ENCODE peak calls at places on chromosome 5, in four cellular contexts. Z, B, O and N are unnamed samples.

GRCh38 chr5:103829585-103829984 is 267.0 kb upstream of the NUDT12 start:
- DNase-seq in Z (no peak), B (no peak), O (no peak), N (no peak)

GRCh38 chr5:136427421-136427820 is 62.1 kb upstream of the TRPC7 start:
- DNase-seq in Z (no peak), B (no peak), O (no peak), N (no peak)

GRCh38 chr5:118653926-118654325 is 334.4 kb downstream of the DTWD2 start:
- DNase-seq in Z (no peak), B (no peak), O (no peak), N (no peak)

GRCh38 chr5:176716320-176716719 is 69.0 kb downstream of the TSPAN17 start:
- DNase-seq in Z (peak), B (peak), O (no peak), N (no peak)

GRCh38 chr5:142315231-142315900 is 9.5 kb downstream of the SPRY4 start:
- DNase-seq in Z (no peak), B (no peak), O (no peak), N (no peak)

GRCh38 chr5:60299944-60300343 is 400.0 kb downstream of the DEPDC1B start:
- DNase-seq in Z (no peak), B (no peak), O (no peak), N (no peak)

GRCh38 chr5:161009194-161009593 is 157.2 kb upstream of the ATP10B start:
- DNase-seq in Z (no peak), B (no peak), O (no peak), N (no peak)

GRCh38 chr5:180467989-180468731 is 26.0 kb upstream of the CNOT6 start:
- DNase-seq in Z (no peak), B (no peak), O (no peak), N (no peak)

GRCh38 chr5:38719403-38719802 is 126.4 kb upstream of the OSMR start:
- DNase-seq in Z (no peak), B (no peak), O (no peak), N (no peak)

GRCh38 chr5:111667128-111667756 is 89.8 kb downstream of the NREP start:
- DNase-seq in Z (no peak), B (no peak), O (no peak), N (no peak)

GRCh38 chr5:89120719-89121118 is 237.7 kb upstream of the MEF2C start:
- DNase-seq in Z (no peak), B (peak), O (no peak), N (no peak)

GRCh38 chr5:32174011-32174866 is at the start of gene GOLPH3:
- DNase-seq in Z (peak), B (peak), O (peak), N (peak)

GRCh38 chr5:96978812-96979449 is 43.1 kb downstream of the LNPEP start:
- DNase-seq in Z (no peak), B (no peak), O (no peak), N (no peak)

GRCh38 chr5:115895821-115896220 is 54.1 kb downstream of the AP3S1 start:
- DNase-seq in Z (no peak), B (no peak), O (no peak), N (no peak)

GRCh38 chr5:167582916-167583315 is 708.5 kb upstream of the WWC1 start:
- DNase-seq in Z (no peak), B (peak), O (no peak), N (no peak)

GRCh38 chr5:86666981-86667380 is 49.2 kb downstream of the COX7C start:
- DNase-seq in Z (no peak), B (no peak), O (no peak), N (no peak)

GRCh38 chr5:116289276-116289675 is 204.5 kb downstream of the COMMD10 start:
- DNase-seq in Z (no peak), B (no peak), O (no peak), N (no peak)

GRCh38 chr5:71925608-71926091 is 181.6 kb upstream of the MAP1B start:
- DNase-seq in Z (no peak), B (peak), O (no peak), N (no peak)

GRCh38 chr5:123273984-123274383 is 149.2 kb downstream of the CEP120 start:
- DNase-seq in Z (no peak), B (no peak), O (no peak), N (no peak)

GRCh38 chr5:128193676-128194390 is 110.3 kb downstream of the SLC12A2 start:
- DNase-seq in Z (no peak), B (no peak), O (no peak), N (no peak)

GRCh38 chr5:90518666-90519065 is 10.7 kb downstream of the LYSMD3 start:
- DNase-seq in Z (no peak), B (no peak), O (no peak), N (no peak)

GRCh38 chr5:91849069-91849468 is 466.0 kb upstream of the ARRDC3 start:
- DNase-seq in Z (no peak), B (no peak), O (no peak), N (no peak)

GRCh38 chr5:140381351-140381750 is 20.3 kb upstream of the ANKHD1 start:
- DNase-seq in Z (no peak), B (no peak), O (no peak), N (no peak)
- H3K27ac ChIP-seq in Z (no peak), B (no peak), O (no peak), N (no peak)

GRCh38 chr5:174523311-174524159 is 200.8 kb upstream of the MSX2 start:
- DNase-seq in Z (no peak), B (no peak), O (no peak), N (no peak)

GRCh38 chr5:174522641-174523260 is 201.6 kb upstream of the MSX2 start:
- DNase-seq in Z (no peak), B (no peak), O (no peak), N (no peak)

GRCh38 chr5:174516741-174517140 is 207.6 kb upstream of the MSX2 start:
- DNase-seq in Z (no peak), B (no peak), O (no peak), N (no peak)

GRCh38 chr5:174518512-174518911 is 205.9 kb upstream of the MSX2 start:
- DNase-seq in Z (no peak), B (no peak), O (no peak), N (no peak)

DNA sequence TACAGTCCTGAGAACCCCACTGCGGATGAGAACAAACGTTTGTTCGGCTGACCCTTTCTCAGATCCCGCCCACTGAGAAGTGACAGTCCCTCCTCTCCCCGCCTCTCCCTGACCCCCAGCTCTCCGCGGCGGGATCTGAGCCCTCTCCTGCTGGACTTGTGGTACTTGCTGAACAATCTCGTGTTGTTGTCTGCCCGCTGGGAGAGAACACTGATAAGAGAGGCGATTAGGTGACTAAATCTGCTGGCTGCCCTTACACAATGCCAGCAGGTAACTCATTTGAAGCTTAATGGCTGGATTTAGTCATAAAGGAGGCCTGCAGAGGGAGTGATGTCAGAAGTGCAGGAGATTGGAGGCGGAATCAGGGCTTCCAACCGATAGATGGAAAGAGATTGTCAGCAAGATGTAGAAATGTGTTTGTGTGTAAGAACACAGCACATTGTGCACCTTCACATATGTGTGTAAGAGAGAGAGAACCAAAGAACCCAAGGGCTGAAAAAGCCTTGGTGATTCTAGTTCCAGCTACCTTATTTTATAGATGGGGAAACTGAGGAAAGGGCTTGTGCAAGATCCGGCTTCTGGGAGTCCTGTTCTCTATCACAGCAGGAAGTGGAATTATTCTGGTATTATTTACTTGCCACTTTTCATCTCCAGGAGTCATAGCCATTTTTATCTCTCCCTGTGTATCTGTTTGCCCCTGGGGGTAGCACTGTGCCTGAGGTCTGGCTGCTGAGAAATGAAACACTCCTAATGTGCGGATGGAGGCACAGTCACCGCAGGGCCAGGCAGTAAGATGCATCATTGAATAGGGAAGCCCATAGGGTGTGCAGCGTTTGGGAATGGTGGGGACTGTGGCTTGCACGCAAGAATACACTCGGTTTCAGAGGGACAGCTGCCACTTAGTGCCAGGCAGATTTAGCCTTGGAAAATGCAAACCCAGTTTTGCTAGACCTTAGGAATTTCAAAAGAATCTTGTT is 203.7 kb upstream of the MSX2 start:
- DNase-seq in Z (peak), B (no peak), O (no peak), N (no peak)
- H3K27ac ChIP-seq in Z (no peak), B (peak), O (no peak), N (no peak)

GRCh38 chr5:73370620-73371583 is 77.7 kb downstream of the FOXD1 start:
- DNase-seq in Z (peak), B (peak), O (no peak), N (no peak)

GRCh38 chr5:73367650-73368049 is 80.9 kb downstream of the FOXD1 start:
- DNase-seq in Z (no peak), B (peak), O (no peak), N (no peak)

GRCh38 chr5:73365990-73366667 is 82.4 kb downstream of the FOXD1 start:
- DNase-seq in Z (no peak), B (no peak), O (no peak), N (no peak)

GRCh38 chr5:73370076-73370475 is 78.5 kb downstream of the FOXD1 start:
- DNase-seq in Z (no peak), B (no peak), O (no peak), N (no peak)

GRCh38 chr5:73369283-73369682 is 79.3 kb downstream of the FOXD1 start:
- DNase-seq in Z (no peak), B (no peak), O (no peak), N (no peak)
- H3K27ac ChIP-seq in Z (peak), B (no peak), O (no peak), N (no peak)

DNA sequence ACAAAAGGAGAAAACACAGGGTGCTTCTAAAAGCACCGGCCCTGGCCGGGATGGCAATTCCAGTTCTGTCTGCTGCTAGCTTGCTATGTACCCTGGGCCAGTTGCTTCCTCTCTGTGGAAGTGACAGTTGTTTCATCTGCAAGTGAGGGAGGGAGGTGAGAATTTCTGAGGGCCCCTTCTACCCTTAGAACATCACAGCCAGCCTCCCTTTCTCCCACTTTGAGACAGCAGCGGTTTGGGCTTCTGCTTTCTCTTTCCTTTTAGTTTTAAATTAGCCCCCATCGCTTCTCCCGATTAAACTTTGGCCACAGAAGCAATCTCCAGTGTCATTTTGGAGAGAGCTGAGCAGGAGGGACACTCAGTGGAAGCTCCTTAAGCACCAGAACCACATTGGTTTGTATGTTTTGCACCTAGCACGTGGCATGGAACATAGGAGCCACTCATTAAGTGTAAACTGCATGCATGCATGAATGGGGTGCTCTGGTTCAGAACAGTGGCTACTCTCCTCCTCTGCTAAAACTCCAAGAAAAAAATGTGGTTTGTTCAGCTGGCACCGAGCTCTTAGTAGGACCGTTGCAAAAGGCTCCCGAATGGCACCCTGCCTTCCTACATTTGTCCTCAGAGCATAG is 17.5 kb upstream of the TNIP1 start:
- DNase-seq in Z (no peak), B (no peak), O (no peak), N (no peak)
- H3K27ac ChIP-seq in Z (no peak), B (peak), O (peak), N (no peak)

DNA sequence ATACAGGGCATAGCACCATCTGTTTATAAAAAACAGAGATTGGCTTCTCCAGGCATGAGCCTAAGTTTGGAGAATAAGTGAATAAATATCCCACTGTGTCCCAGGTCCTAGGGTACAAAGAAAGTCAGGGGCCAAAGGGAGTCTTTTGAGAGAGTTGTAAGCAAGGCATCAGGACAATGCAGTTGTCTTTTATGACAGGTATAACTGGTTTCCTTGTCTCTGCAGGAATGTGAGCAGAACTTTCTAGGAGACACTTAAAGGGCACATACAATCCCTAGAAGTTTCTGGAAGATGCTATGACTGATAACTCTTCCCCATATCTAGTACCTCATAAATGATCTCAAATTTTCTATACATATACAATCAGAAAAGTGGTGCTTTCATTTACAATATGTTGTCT is 245.6 kb upstream of the RGMB start:
- DNase-seq in Z (no peak), B (no peak), O (no peak), N (no peak)
- H3K27ac ChIP-seq in Z (no peak), B (no peak), O (no peak), N (no peak)

GRCh38 chr5:147708708-147709107 is 73.8 kb downstream of the JAKMIP2 start:
- DNase-seq in Z (no peak), B (no peak), O (no peak), N (no peak)

GRCh38 chr5:147712024-147712423 is 70.5 kb downstream of the JAKMIP2 start:
- DNase-seq in Z (no peak), B (no peak), O (no peak), N (no peak)

GRCh38 chr5:147713550-147714295 is 68.8 kb downstream of the JAKMIP2 start:
- DNase-seq in Z (no peak), B (no peak), O (no peak), N (no peak)

GRCh38 chr5:147711019-147711418 is 71.5 kb downstream of the JAKMIP2 start:
- DNase-seq in Z (no peak), B (no peak), O (no peak), N (no peak)

DNA sequence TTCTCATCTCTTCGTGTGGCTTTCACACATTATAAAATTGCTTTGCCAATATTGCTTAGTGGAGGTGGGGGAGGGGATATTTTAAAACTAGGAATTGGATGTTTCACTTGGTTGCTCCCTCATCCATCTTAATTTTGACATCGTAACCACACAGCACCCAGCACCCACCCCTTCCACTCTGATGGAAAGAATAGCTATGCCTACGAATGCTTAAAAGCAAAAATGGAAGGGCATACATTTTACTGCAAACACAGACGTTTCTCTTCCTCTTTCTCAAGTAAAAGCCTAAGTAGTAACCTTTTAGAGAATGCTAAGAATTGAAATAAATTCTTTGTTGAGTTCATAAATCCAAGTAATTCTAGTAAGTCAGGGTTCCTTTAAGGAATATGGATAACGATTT is 69.9 kb downstream of the JAKMIP2 start:
- DNase-seq in Z (no peak), B (no peak), O (no peak), N (no peak)
- H3K27ac ChIP-seq in Z (no peak), B (no peak), O (no peak), N (no peak)

DNA sequence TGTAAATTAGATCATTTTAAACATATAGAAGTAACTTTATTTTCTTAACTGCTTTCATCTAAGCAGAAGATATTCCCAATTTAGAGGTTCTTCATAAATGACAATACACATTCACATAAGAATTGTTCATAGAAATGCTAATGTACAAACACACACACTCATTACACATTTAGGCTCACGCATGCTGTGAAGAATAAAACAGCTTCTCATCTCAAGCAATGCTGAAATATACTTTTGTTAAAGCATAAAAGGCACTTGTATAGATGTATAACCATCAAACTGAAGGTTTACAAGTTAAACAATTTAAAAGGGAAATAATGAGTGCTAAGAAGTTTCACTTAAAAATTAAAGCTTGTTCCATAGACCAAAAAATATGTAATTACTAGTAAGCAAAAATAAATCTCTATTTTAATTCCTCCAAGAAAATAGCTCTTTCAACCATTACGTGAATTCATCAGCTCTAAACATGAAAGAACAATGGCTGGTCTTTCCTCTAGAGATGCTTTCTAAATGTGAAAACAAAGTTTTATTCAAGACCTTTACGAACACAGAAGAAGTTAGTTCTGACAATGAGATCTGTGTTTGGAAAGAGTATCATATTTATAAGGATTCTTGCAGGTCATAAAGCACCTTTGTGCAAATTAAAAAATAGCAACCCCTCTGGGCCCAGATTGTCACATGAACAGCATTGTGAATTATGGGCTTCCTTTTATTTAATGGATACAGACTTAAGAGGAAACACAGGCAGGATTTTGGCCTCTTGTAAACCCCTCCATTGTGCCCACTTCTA is 17.9 kb upstream of the FTMT start:
- DNase-seq in Z (no peak), B (no peak), O (no peak), N (no peak)
- H3K27ac ChIP-seq in Z (no peak), B (no peak), O (no peak), N (no peak)

GRCh38 chr5:156942064-156942463 is 21.0 kb downstream of the TIMD4 start:
- DNase-seq in Z (no peak), B (no peak), O (no peak), N (no peak)
- H3K27ac ChIP-seq in Z (no peak), B (no peak), O (no peak), N (no peak)

GRCh38 chr5:164392531-164392930 is 887.1 kb downstream of the MAT2B start:
- DNase-seq in Z (no peak), B (peak), O (no peak), N (no peak)
- H3K27ac ChIP-seq in Z (no peak), B (no peak), O (no peak), N (no peak)